ENCODE peak calls at places on chromosomes 5 and 9, in nine cellular contexts. U is sigmoid colon, A is ovary, M is IMR-90, C is tibial nerve, P is K562, B is H1, X is HCT116, H is Peyer's patch. Y is an unnamed sample.
A peak's percentile ranks its signal among the peaks of the same experiment; 100 is the strongest.

GRCh38 chr5:62506659-62507460 is 71.8 kb upstream of the LRRC70 start:
- DNase-seq in M (no peak), A (no peak), U (no peak), C (no peak), X (no peak), B (no peak), P (no peak), H (no peak), Y (no peak)

GRCh38 chr5:138264183-138264582 is 10.2 kb downstream of the GFRA3 start:
- DNase-seq in X (no peak), U (no peak), A (no peak), H (no peak), P (no peak), B (no peak), M (no peak), C (no peak), Y (no peak)

GRCh38 chr9:129331772-129332512 is 153.9 kb upstream of the IER5L start:
- DNase-seq in X (no peak), M (no peak), H (no peak), U (no peak), B (no peak), P (no peak), A (no peak), C (no peak), Y (no peak)

GRCh38 chr5:122835681-122836080 is 9.7 kb upstream of the SNX24 start:
- DNase-seq in A (no peak), H (no peak), M (no peak), P (no peak), C (no peak), U (no peak), X (no peak), B (no peak), Y (no peak)

GRCh38 chr9:88388886-88389617 is 808 bp downstream of the SPIN1 start:
- DNase-seq in A (peak; percentile 66), U (peak; percentile 81), X (peak; percentile 15), P (peak; percentile 78), M (peak; percentile 76), H (peak; percentile 60), C (peak; percentile 21), B (peak; percentile 71), Y (peak; percentile 73)

GRCh38 chr9:108991479-108991878 is 21.8 kb downstream of the CTNNAL1 start:
- DNase-seq in A (no peak), C (no peak), P (no peak), B (no peak), H (no peak), M (peak; percentile 61), U (no peak), X (no peak), Y (no peak)

GRCh38 chr9:135029434-135029833 is 58.0 kb upstream of the OLFM1 start:
- DNase-seq in P (no peak), B (no peak), A (no peak), H (no peak), C (no peak), M (no peak), X (no peak), U (no peak), Y (no peak)

GRCh38 chr9:34079181-34079580 is 30.5 kb upstream of the UBAP2 start:
- DNase-seq in A (no peak), C (no peak), X (peak; percentile 13), B (no peak), H (no peak), M (peak; percentile 80), P (no peak), U (no peak), Y (no peak)

GRCh38 chr9:92969516-92970466 is 22.5 kb downstream of the FGD3 start:
- DNase-seq in U (no peak), H (peak; percentile 42), A (no peak), C (no peak), B (no peak), M (no peak), X (no peak), P (no peak), Y (no peak)

GRCh38 chr9:9257999-9258398 is 1354.8 kb downstream of the PTPRD start:
- DNase-seq in A (no peak), B (no peak), H (no peak), C (no peak), U (no peak), M (no peak), X (no peak), P (no peak), Y (no peak)

GRCh38 chr9:132160802-132161742 is 786 bp upstream of the NTNG2 start:
- DNase-seq in M (peak; percentile 76), U (no peak), H (peak; percentile 75), C (peak; percentile 21), B (no peak), P (no peak), A (no peak), X (no peak), Y (peak; percentile 58)

GRCh38 chr9:117184173-117184572 is 230.7 kb downstream of the ASTN2 start:
- DNase-seq in H (no peak), U (no peak), A (no peak), M (no peak), C (no peak), X (no peak), P (no peak), B (no peak), Y (no peak)

GRCh38 chr9:128231638-128232568 is 28.7 kb downstream of the DNM1 start:
- DNase-seq in U (peak; percentile 77), C (peak; percentile 63), P (no peak), M (no peak), H (no peak), X (no peak), B (no peak), A (no peak), Y (no peak)

GRCh38 chr5:116738270-116738947 is 163.8 kb upstream of the SEMA6A start:
- DNase-seq in B (no peak), A (no peak), U (no peak), H (no peak), P (no peak), C (no peak), M (no peak), X (no peak), Y (no peak)

GRCh38 chr9:114035845-114036785 is 42.0 kb downstream of the AMBP start:
- DNase-seq in X (no peak), M (no peak), C (no peak), H (no peak), A (no peak), U (peak; percentile 38), B (peak; percentile 34), P (no peak), Y (no peak)

GRCh38 chr5:64644831-64645230 is 45.5 kb upstream of the SHISAL2B start:
- DNase-seq in U (no peak), X (no peak), A (no peak), M (no peak), C (no peak), P (no peak), B (no peak), H (no peak), Y (no peak)

DNA sequence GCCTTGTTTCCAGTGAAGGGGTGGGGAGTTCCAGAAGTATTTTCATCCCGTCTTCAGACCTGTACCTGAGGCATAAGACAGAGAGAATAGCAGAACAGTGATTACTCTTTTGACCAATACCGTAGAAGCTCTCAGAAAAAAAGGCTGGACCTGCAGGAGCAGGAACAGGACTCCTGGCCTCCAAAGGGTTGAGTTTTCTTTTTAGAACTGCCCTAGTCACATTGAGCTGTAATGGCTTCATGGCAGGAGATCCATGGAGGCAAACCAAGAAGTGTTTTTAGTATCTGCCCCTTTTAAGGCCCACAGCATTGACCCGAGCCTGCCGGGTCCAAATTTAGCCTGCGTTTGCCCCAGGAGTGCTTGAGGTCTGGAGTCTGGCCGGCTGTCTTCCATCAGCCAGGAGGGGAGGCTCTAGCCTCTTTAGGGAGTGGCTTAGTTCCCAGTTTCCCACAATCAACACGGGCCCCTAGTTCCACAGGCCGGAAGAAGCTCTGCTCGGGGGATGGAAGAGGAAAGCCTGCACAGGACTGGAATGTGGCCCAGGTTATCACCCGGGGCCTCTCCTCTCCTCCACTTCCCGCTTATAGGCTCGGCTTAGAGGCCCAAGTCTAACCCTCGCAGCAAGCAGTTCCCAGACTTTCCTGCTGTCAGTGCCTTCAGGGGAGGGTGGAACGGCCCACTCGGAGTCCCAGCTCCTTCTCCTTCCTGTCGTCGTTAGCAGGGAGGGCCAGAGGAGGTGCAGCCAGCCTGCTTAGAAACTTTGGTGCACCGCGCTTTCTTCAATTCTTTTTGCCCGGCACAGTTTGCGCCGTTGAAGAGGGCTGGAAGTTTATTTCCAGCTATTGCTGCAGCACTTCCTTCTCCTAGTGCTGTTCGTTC is 80.7 kb downstream of the C9orf152 start:
- DNase-seq in X (no peak), M (peak; percentile 89), C (peak; percentile 57), H (peak; percentile 60), A (peak; percentile 81), U (peak; percentile 92), P (no peak), B (no peak), Y (peak; percentile 71)
- TF ChIP-seq POLR2A in X (no peak), M (no peak), C (no peak), H (no peak), A (peak; percentile 20), U (peak; percentile 41), P (no peak), B (peak; percentile 23), Y (no peak)

GRCh38 chr5:151420127-151420526 is 27.3 kb upstream of the SLC36A1 start:
- DNase-seq in U (no peak), C (no peak), M (no peak), B (no peak), H (no peak), X (no peak), P (no peak), A (no peak), Y (no peak)
- H3K4me1 ChIP-seq in U (no peaks in the 10 kb centered on the region), C (no peaks in the 10 kb centered on the region), M (no peaks in the 10 kb centered on the region), B (no peaks in the 10 kb centered on the region), H (no peaks in the 10 kb centered on the region), X (no peaks in the 10 kb centered on the region), P (no peaks in the 10 kb centered on the region), A (no peaks in the 10 kb centered on the region), Y (no peaks in the 10 kb centered on the region)

GRCh38 chr5:115548683-115549082 is 4.1 kb upstream of the FEM1C start:
- DNase-seq in H (no peak), U (no peak), B (no peak), M (no peak), C (no peak), A (no peak), X (no peak), P (no peak), Y (no peak)

GRCh38 chr5:115549154-115549553 is 4.6 kb upstream of the FEM1C start:
- DNase-seq in A (no peak), H (no peak), C (no peak), M (peak; percentile 19), U (no peak), P (peak; percentile 34), B (peak; percentile 57), X (peak; percentile 22), Y (no peak)

GRCh38 chr5:115555084-115555633 is 10.6 kb upstream of the FEM1C start:
- DNase-seq in X (no peak), M (no peak), P (no peak), C (no peak), H (peak; percentile 51), B (no peak), A (no peak), U (no peak), Y (no peak)

GRCh38 chr5:115553082-115553481 is 8.5 kb upstream of the FEM1C start:
- DNase-seq in A (no peak), U (no peak), P (no peak), C (no peak), B (no peak), X (no peak), M (peak; percentile 46), H (no peak), Y (no peak)

GRCh38 chr5:115551415-115551814 is 6.8 kb upstream of the FEM1C start:
- DNase-seq in A (no peak), P (peak; percentile 47), C (no peak), H (peak; percentile 66), M (no peak), X (no peak), B (no peak), U (no peak), Y (no peak)
- TF ChIP-seq POLR2A in A (no peak), P (no peak), C (no peak), H (no peak), M (no peak), X (no peak), B (no peak), U (no peak), Y (no peak)

GRCh38 chr5:20466507-20466906 is 478.5 kb upstream of the CDH18 start:
- DNase-seq in C (no peak), X (no peak), P (no peak), A (no peak), U (no peak), H (no peak), M (no peak), B (no peak), Y (no peak)
- H3K4me1 ChIP-seq in C (no peaks in the 10 kb centered on the region), X (no peaks in the 10 kb centered on the region), P (no peaks in the 10 kb centered on the region), A (no peaks in the 10 kb centered on the region), U (no peaks in the 10 kb centered on the region), H (no peaks in the 10 kb centered on the region), M (no peaks in the 10 kb centered on the region), B (no peaks in the 10 kb centered on the region), Y (no peaks in the 10 kb centered on the region)

Y was measured in testis.